ENCODE peak calls at places on chromosomes 16 and 17, in four cellular contexts. One of them, this sample, is unnamed.

GRCh38 chr16:24999088-24999670 is 16.0 kb downstream of the ARHGAP17 start:
- DNase-seq in lower leg skin: no peak
- DNase-seq in stimulated activated CD4-positive, alpha-beta T cell treated with anti-CD3 and anti-CD28 coated beads, Interleukin-12 subunit alpha, Interleukin-12 subunit beta, amount 100 ng/mL, for 4 hours: no peak
- DNase-seq in left cardiac atrium: no peak
- DNase-seq in this sample: no peak

GRCh38 chr16:7013990-7014389 is 318.7 kb upstream of the RBFOX1 start:
- DNase-seq in left cardiac atrium: no peak
- DNase-seq in stimulated activated CD4-positive, alpha-beta T cell treated with anti-CD3 and anti-CD28 coated beads, Interleukin-12 subunit alpha, Interleukin-12 subunit beta, amount 100 ng/mL, for 4 hours: no peak
- DNase-seq in lower leg skin: no peak
- DNase-seq in this sample: peak

GRCh38 chr17:57887161-57887560 is 37.3 kb upstream of the MRPS23 start:
- DNase-seq in lower leg skin: no peak
- DNase-seq in left cardiac atrium: no peak
- DNase-seq in stimulated activated CD4-positive, alpha-beta T cell treated with anti-CD3 and anti-CD28 coated beads, Interleukin-12 subunit alpha, Interleukin-12 subunit beta, amount 100 ng/mL, for 4 hours: no peak
- DNase-seq in this sample: no peak

GRCh38 chr16:426115-426905 is 861 bp downstream of the RAB11FIP3 start:
- DNase-seq in stimulated activated CD4-positive, alpha-beta T cell treated with anti-CD3 and anti-CD28 coated beads, Interleukin-12 subunit alpha, Interleukin-12 subunit beta, amount 100 ng/mL, for 4 hours: peak
- DNase-seq in left cardiac atrium: no peak
- DNase-seq in lower leg skin: no peak
- DNase-seq in this sample: no peak

GRCh38 chr17:42403150-42403549 is 14.9 kb upstream of the STAT3 start:
- DNase-seq in stimulated activated CD4-positive, alpha-beta T cell treated with anti-CD3 and anti-CD28 coated beads, Interleukin-12 subunit alpha, Interleukin-12 subunit beta, amount 100 ng/mL, for 4 hours: peak
- DNase-seq in left cardiac atrium: no peak
- DNase-seq in lower leg skin: no peak
- DNase-seq in this sample: peak

GRCh38 chr16:86158688-86159360 is 259.9 kb downstream of the IRF8 start:
- DNase-seq in lower leg skin: no peak
- DNase-seq in left cardiac atrium: no peak
- DNase-seq in stimulated activated CD4-positive, alpha-beta T cell treated with anti-CD3 and anti-CD28 coated beads, Interleukin-12 subunit alpha, Interleukin-12 subunit beta, amount 100 ng/mL, for 4 hours: no peak
- DNase-seq in this sample: no peak

GRCh38 chr17:19904924-19905323 is 37.2 kb upstream of the ULK2 start:
- DNase-seq in left cardiac atrium: peak
- DNase-seq in lower leg skin: peak
- DNase-seq in stimulated activated CD4-positive, alpha-beta T cell treated with anti-CD3 and anti-CD28 coated beads, Interleukin-12 subunit alpha, Interleukin-12 subunit beta, amount 100 ng/mL, for 4 hours: no peak
- DNase-seq in this sample: no peak

GRCh38 chr17:82933911-82934310 is 94.1 kb upstream of the ZNF750 start:
- DNase-seq in stimulated activated CD4-positive, alpha-beta T cell treated with anti-CD3 and anti-CD28 coated beads, Interleukin-12 subunit alpha, Interleukin-12 subunit beta, amount 100 ng/mL, for 4 hours: no peak
- DNase-seq in left cardiac atrium: peak
- DNase-seq in lower leg skin: no peak
- DNase-seq in this sample: no peak

GRCh38 chr17:82603981-82604448 is 44.2 kb downstream of the WDR45B start:
- DNase-seq in lower leg skin: peak
- DNase-seq in stimulated activated CD4-positive, alpha-beta T cell treated with anti-CD3 and anti-CD28 coated beads, Interleukin-12 subunit alpha, Interleukin-12 subunit beta, amount 100 ng/mL, for 4 hours: no peak
- DNase-seq in left cardiac atrium: peak
- DNase-seq in this sample: no peak

GRCh38 chr17:74408262-74408661 is 23.6 kb upstream of the GPRC5C start:
- DNase-seq in stimulated activated CD4-positive, alpha-beta T cell treated with anti-CD3 and anti-CD28 coated beads, Interleukin-12 subunit alpha, Interleukin-12 subunit beta, amount 100 ng/mL, for 4 hours: no peak
- DNase-seq in left cardiac atrium: no peak
- DNase-seq in lower leg skin: no peak
- DNase-seq in this sample: no peak

This sample was measured in Jurkat, Clone E6-1.